ENCODE peak calls at places on chromosomes 13 and 19, in nine cellular contexts. One of them, this sample, is unnamed.
A peak's percentile ranks its signal among the peaks of the same experiment; 100 is the strongest.

GRCh38 chr19:39430675-39431593 is 4.8 kb downstream of the RPS16 start:
- DNase-seq in body of pancreas: no peak
- DNase-seq in thoracic aorta: peak; percentile 32
- DNase-seq in ascending aorta: peak; percentile 65
- DNase-seq in PC-9: peak; percentile 80
- DNase-seq in right atrium auricular region: no peak
- DNase-seq in left lung: peak; percentile 80
- DNase-seq in psoas muscle: no peak
- DNase-seq in uterus: no peak
- DNase-seq in this sample: peak; percentile 56

GRCh38 chr19:40144151-40144550 is 47.1 kb upstream of the MAP3K10 start:
- DNase-seq in PC-9: no peak
- DNase-seq in left lung: no peak
- DNase-seq in ascending aorta: no peak
- DNase-seq in thoracic aorta: no peak
- DNase-seq in body of pancreas: no peak
- DNase-seq in right atrium auricular region: no peak
- DNase-seq in uterus: no peak
- DNase-seq in psoas muscle: no peak
- DNase-seq in this sample: no peak

GRCh38 chr19:33290082-33290815 is 12.1 kb downstream of the CEBPA start:
- DNase-seq in PC-9: no peak
- DNase-seq in body of pancreas: no peak
- DNase-seq in psoas muscle: no peak
- DNase-seq in uterus: no peak
- DNase-seq in right atrium auricular region: no peak
- DNase-seq in left lung: peak; percentile 34
- DNase-seq in ascending aorta: no peak
- DNase-seq in thoracic aorta: no peak
- DNase-seq in this sample: no peak

GRCh38 chr19:49393871-49394270 is 5.8 kb downstream of the KASH5 start:
- DNase-seq in left lung: no peak
- DNase-seq in thoracic aorta: no peak
- DNase-seq in body of pancreas: no peak
- DNase-seq in ascending aorta: no peak
- DNase-seq in PC-9: no peak
- DNase-seq in psoas muscle: no peak
- DNase-seq in uterus: no peak
- DNase-seq in right atrium auricular region: no peak
- DNase-seq in this sample: no peak

GRCh38 chr13:88339271-88339741 is 668.1 kb downstream of the SLITRK5 start:
- DNase-seq in body of pancreas: no peak
- DNase-seq in thoracic aorta: no peak
- DNase-seq in ascending aorta: no peak
- DNase-seq in uterus: no peak
- DNase-seq in right atrium auricular region: no peak
- DNase-seq in psoas muscle: no peak
- DNase-seq in left lung: no peak
- DNase-seq in PC-9: no peak
- DNase-seq in this sample: no peak

GRCh38 chr13:27962128-27962841 is 6.8 kb downstream of the CDX2 start:
- DNase-seq in thoracic aorta: no peak
- DNase-seq in ascending aorta: no peak
- DNase-seq in uterus: no peak
- DNase-seq in right atrium auricular region: no peak
- DNase-seq in psoas muscle: no peak
- DNase-seq in left lung: no peak
- DNase-seq in body of pancreas: no peak
- DNase-seq in PC-9: no peak
- DNase-seq in this sample: peak; percentile 78

GRCh38 chr13:66071608-66072007 is 1158.5 kb downstream of the PCDH9 start:
- DNase-seq in thoracic aorta: no peak
- DNase-seq in right atrium auricular region: no peak
- DNase-seq in PC-9: no peak
- DNase-seq in body of pancreas: no peak
- DNase-seq in psoas muscle: no peak
- DNase-seq in ascending aorta: no peak
- DNase-seq in uterus: no peak
- DNase-seq in left lung: no peak
- DNase-seq in this sample: no peak

GRCh38 chr19:38989066-38989605 is 13.6 kb upstream of the FBXO17 start:
- DNase-seq in thoracic aorta: no peak
- DNase-seq in body of pancreas: no peak
- DNase-seq in psoas muscle: no peak
- DNase-seq in ascending aorta: no peak
- DNase-seq in right atrium auricular region: no peak
- DNase-seq in left lung: no peak
- DNase-seq in PC-9: peak; percentile 79
- DNase-seq in uterus: no peak
- DNase-seq in this sample: no peak

GRCh38 chr19:37095859-37096258 is 17.6 kb downstream of the ZNF420 start:
- DNase-seq in ascending aorta: no peak
- DNase-seq in psoas muscle: no peak
- DNase-seq in uterus: no peak
- DNase-seq in PC-9: no peak
- DNase-seq in left lung: no peak
- DNase-seq in body of pancreas: no peak
- DNase-seq in right atrium auricular region: no peak
- DNase-seq in thoracic aorta: no peak
- DNase-seq in this sample: no peak

GRCh38 chr19:56639217-56639616 is 3.7 kb upstream of the SMIM17 start:
- DNase-seq in right atrium auricular region: no peak
- DNase-seq in left lung: no peak
- DNase-seq in PC-9: peak; percentile 16
- DNase-seq in thoracic aorta: no peak
- DNase-seq in body of pancreas: no peak
- DNase-seq in psoas muscle: no peak
- DNase-seq in ascending aorta: no peak
- DNase-seq in uterus: no peak
- DNase-seq in this sample: no peak

GRCh38 chr13:26482451-26483197 is 74.9 kb upstream of the WASF3 start:
- DNase-seq in body of pancreas: peak; percentile 78
- DNase-seq in uterus: peak; percentile 49
- DNase-seq in right atrium auricular region: peak; percentile 73
- DNase-seq in thoracic aorta: peak; percentile 30
- DNase-seq in ascending aorta: no peak
- DNase-seq in PC-9: peak; percentile 43
- DNase-seq in psoas muscle: no peak
- DNase-seq in left lung: no peak
- DNase-seq in this sample: peak; percentile 63

GRCh38 chr13:99269627-99270252 is 11.6 kb upstream of the GPR18 start:
- DNase-seq in body of pancreas: no peak
- DNase-seq in ascending aorta: no peak
- DNase-seq in right atrium auricular region: no peak
- DNase-seq in PC-9: no peak
- DNase-seq in uterus: no peak
- DNase-seq in left lung: no peak
- DNase-seq in psoas muscle: no peak
- DNase-seq in thoracic aorta: no peak
- DNase-seq in this sample: no peak

GRCh38 chr19:18157465-18158063 is 4.6 kb downstream of the PIK3R2 start:
- DNase-seq in right atrium auricular region: no peak
- DNase-seq in thoracic aorta: no peak
- DNase-seq in psoas muscle: peak; percentile 40
- DNase-seq in uterus: no peak
- DNase-seq in ascending aorta: no peak
- DNase-seq in left lung: no peak
- DNase-seq in PC-9: no peak
- DNase-seq in body of pancreas: no peak
- DNase-seq in this sample: no peak

GRCh38 chr19:9819590-9819898 is 665 bp upstream of the FBXL12 start:
- DNase-seq in ascending aorta: no peak
- DNase-seq in PC-9: no peak
- DNase-seq in left lung: no peak
- DNase-seq in body of pancreas: no peak
- DNase-seq in psoas muscle: no peak
- DNase-seq in uterus: no peak
- DNase-seq in right atrium auricular region: no peak
- DNase-seq in thoracic aorta: no peak
- DNase-seq in this sample: no peak

GRCh38 chr13:76335463-76335862 is 550.7 kb downstream of the KCTD12 start:
- DNase-seq in left lung: no peak
- DNase-seq in ascending aorta: no peak
- DNase-seq in thoracic aorta: no peak
- DNase-seq in psoas muscle: no peak
- DNase-seq in PC-9: no peak
- DNase-seq in body of pancreas: no peak
- DNase-seq in right atrium auricular region: no peak
- DNase-seq in uterus: no peak
- DNase-seq in this sample: no peak

GRCh38 chr13:100600915-100601314 is 12.3 kb upstream of the GGACT start:
- DNase-seq in body of pancreas: peak; percentile 20
- DNase-seq in psoas muscle: no peak
- DNase-seq in ascending aorta: no peak
- DNase-seq in left lung: no peak
- DNase-seq in right atrium auricular region: no peak
- DNase-seq in PC-9: no peak
- DNase-seq in uterus: no peak
- DNase-seq in thoracic aorta: no peak
- DNase-seq in this sample: no peak

GRCh38 chr13:55199132-55199531 is 1941.6 kb upstream of the PRR20A start:
- DNase-seq in uterus: no peak
- DNase-seq in ascending aorta: no peak
- DNase-seq in body of pancreas: no peak
- DNase-seq in left lung: no peak
- DNase-seq in right atrium auricular region: no peak
- DNase-seq in thoracic aorta: no peak
- DNase-seq in psoas muscle: no peak
- DNase-seq in PC-9: no peak
- DNase-seq in this sample: peak; percentile 26

GRCh38 chr13:24716011-24716410 is 35.8 kb downstream of the ATP12A start:
- DNase-seq in body of pancreas: no peak
- DNase-seq in thoracic aorta: no peak
- DNase-seq in ascending aorta: no peak
- DNase-seq in left lung: no peak
- DNase-seq in right atrium auricular region: no peak
- DNase-seq in uterus: no peak
- DNase-seq in PC-9: no peak
- DNase-seq in psoas muscle: no peak
- DNase-seq in this sample: peak; percentile 29

GRCh38 chr13:100124265-100124664 is 35.4 kb downstream of the PCCA start:
- DNase-seq in uterus: no peak
- DNase-seq in psoas muscle: no peak
- DNase-seq in thoracic aorta: no peak
- DNase-seq in left lung: no peak
- DNase-seq in body of pancreas: no peak
- DNase-seq in right atrium auricular region: no peak
- DNase-seq in PC-9: no peak
- DNase-seq in ascending aorta: no peak
- DNase-seq in this sample: no peak

GRCh38 chr13:89061821-89062220 is 1390.7 kb downstream of the SLITRK5 start:
- DNase-seq in PC-9: no peak
- DNase-seq in left lung: no peak
- DNase-seq in thoracic aorta: no peak
- DNase-seq in ascending aorta: no peak
- DNase-seq in body of pancreas: no peak
- DNase-seq in uterus: no peak
- DNase-seq in right atrium auricular region: no peak
- DNase-seq in psoas muscle: no peak
- DNase-seq in this sample: no peak

DNA sequence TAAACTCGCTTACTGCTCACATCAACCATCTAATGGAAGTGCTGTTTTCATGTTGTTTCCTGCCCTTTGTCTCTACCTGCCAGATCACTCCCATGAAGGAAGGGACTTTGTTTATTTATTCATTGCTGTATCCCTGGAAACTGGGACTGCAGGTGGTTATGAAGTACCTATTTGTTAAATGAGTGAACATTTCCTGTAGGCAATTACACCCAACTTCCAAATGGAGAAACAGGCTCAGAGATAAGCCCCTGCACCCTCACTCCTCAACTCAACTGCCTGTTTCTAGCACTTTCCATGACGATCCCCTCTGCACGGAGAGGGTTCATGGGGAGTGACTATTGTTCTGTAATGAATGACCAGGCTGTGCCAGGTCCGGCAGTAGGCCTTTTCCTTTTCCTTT is 1.9 kb upstream of the SELENOW start:
- DNase-seq in thoracic aorta: no peak
- DNase-seq in right atrium auricular region: no peak
- DNase-seq in body of pancreas: no peak
- DNase-seq in PC-9: peak; percentile 28
- DNase-seq in left lung: no peak
- DNase-seq in ascending aorta: no peak
- DNase-seq in uterus: no peak
- DNase-seq in psoas muscle: no peak
- DNase-seq in this sample: no peak
- H3K4me1 ChIP-seq in thoracic aorta: peaks cover 13% of the 10 kb centered on the region
- H3K4me1 ChIP-seq in right atrium auricular region: no peaks in the 10 kb centered on the region
- H3K4me1 ChIP-seq in body of pancreas: peaks cover 40% of the 10 kb centered on the region
- H3K4me1 ChIP-seq in PC-9: peaks cover 24% of the 10 kb centered on the region
- H3K4me1 ChIP-seq in left lung: peaks cover 31% of the 10 kb centered on the region
- H3K4me1 ChIP-seq in ascending aorta: peaks cover 19% of the 10 kb centered on the region
- H3K4me1 ChIP-seq in uterus: peaks cover 5% of the 10 kb centered on the region
- H3K4me1 ChIP-seq in psoas muscle: peaks cover 20% of the 10 kb centered on the region
- H3K4me1 ChIP-seq in this sample: peaks cover 14% of the 10 kb centered on the region

GRCh38 chr13:48436661-48437242 is 23.8 kb upstream of the LPAR6 start:
- DNase-seq in right atrium auricular region: no peak
- DNase-seq in PC-9: no peak
- DNase-seq in ascending aorta: no peak
- DNase-seq in body of pancreas: no peak
- DNase-seq in thoracic aorta: no peak
- DNase-seq in left lung: no peak
- DNase-seq in uterus: no peak
- DNase-seq in psoas muscle: no peak
- DNase-seq in this sample: no peak
- TF ChIP-seq CTCF in right atrium auricular region: no peak
- TF ChIP-seq CTCF in PC-9: no peak
- TF ChIP-seq CTCF in ascending aorta: no peak
- TF ChIP-seq CTCF in body of pancreas: no peak
- TF ChIP-seq CTCF in thoracic aorta: no peak
- TF ChIP-seq CTCF in left lung: no peak
- TF ChIP-seq CTCF in uterus: no peak
- TF ChIP-seq CTCF in psoas muscle: no peak
- TF ChIP-seq CTCF in this sample: no peak

GRCh38 chr19:5987077-5987818 is 9.3 kb upstream of the RANBP3 start:
- DNase-seq in left lung: peak; percentile 74
- DNase-seq in PC-9: peak; percentile 53
- DNase-seq in uterus: peak; percentile 76
- DNase-seq in thoracic aorta: no peak
- DNase-seq in psoas muscle: peak; percentile 66
- DNase-seq in ascending aorta: peak; percentile 28
- DNase-seq in right atrium auricular region: peak; percentile 81
- DNase-seq in body of pancreas: peak; percentile 90
- DNase-seq in this sample: peak; percentile 84
- H3K4me3 ChIP-seq in left lung: peak overlapping the region; percentile 22
- H3K4me3 ChIP-seq in PC-9: no peak overlapping the region
- H3K4me3 ChIP-seq in uterus: peak overlapping the region; percentile 17
- H3K4me3 ChIP-seq in thoracic aorta: peak overlapping the region; percentile 70
- H3K4me3 ChIP-seq in psoas muscle: peak overlapping the region; percentile 54
- H3K4me3 ChIP-seq in ascending aorta: peak overlapping the region; percentile 53
- H3K4me3 ChIP-seq in right atrium auricular region: peak overlapping the region; percentile 16
- H3K4me3 ChIP-seq in body of pancreas: no peak overlapping the region
- H3K4me3 ChIP-seq in this sample: no peak overlapping the region

GRCh38 chr13:46663644-46664043 is 110.7 kb downstream of the LRCH1 start:
- DNase-seq in right atrium auricular region: no peak
- DNase-seq in psoas muscle: no peak
- DNase-seq in left lung: no peak
- DNase-seq in ascending aorta: no peak
- DNase-seq in body of pancreas: no peak
- DNase-seq in PC-9: no peak
- DNase-seq in thoracic aorta: no peak
- DNase-seq in uterus: no peak
- DNase-seq in this sample: no peak
- H3K4me1 ChIP-seq in right atrium auricular region: no peaks in the 10 kb centered on the region
- H3K4me1 ChIP-seq in psoas muscle: peaks cover 24% of the 10 kb centered on the region
- H3K4me1 ChIP-seq in left lung: peaks cover 48% of the 10 kb centered on the region
- H3K4me1 ChIP-seq in ascending aorta: peaks cover 46% of the 10 kb centered on the region
- H3K4me1 ChIP-seq in body of pancreas: peaks cover 68% of the 10 kb centered on the region
- H3K4me1 ChIP-seq in PC-9: no peaks in the 10 kb centered on the region
- H3K4me1 ChIP-seq in thoracic aorta: peaks cover 33% of the 10 kb centered on the region
- H3K4me1 ChIP-seq in uterus: peaks cover 12% of the 10 kb centered on the region
- H3K4me1 ChIP-seq in this sample: peaks cover 86% of the 10 kb centered on the region